ENCODE peak calls at places on chromosomes 5 and 9, in six cellular contexts. Z is osteocyte, G is A549, I is AG09319, S is naive B cell, X is T47D. N is an unnamed sample.

GRCh38 chr5:10623305-10623910 is 59.5 kb downstream of the ANKRD33B start:
- DNase-seq in X (no peak), G (no peak), I (no peak), S (no peak), Z (no peak), N (no peak)

GRCh38 chr5:107655836-107656235 is 14.9 kb downstream of the EFNA5 start:
- DNase-seq in S (no peak), X (no peak), Z (no peak), I (no peak), G (no peak), N (no peak)

GRCh38 chr5:71836084-71836483 is 117.0 kb downstream of the CARTPT start:
- DNase-seq in G (peak), X (no peak), S (no peak), Z (no peak), I (no peak), N (no peak)

GRCh38 chr5:137264573-137264972 is 234.6 kb downstream of the SPOCK1 start:
- DNase-seq in X (no peak), S (no peak), Z (no peak), I (peak), G (no peak), N (no peak)

GRCh38 chr5:147643142-147643541 is 133.3 kb upstream of the DPYSL3 start:
- DNase-seq in Z (no peak), G (no peak), S (no peak), I (no peak), X (no peak), N (no peak)

GRCh38 chr5:163504091-163504931 is 1.1 kb upstream of the MAT2B start:
- DNase-seq in G (peak), I (no peak), X (no peak), S (peak), Z (no peak), N (no peak)

GRCh38 chr9:116232425-116233159 is 79.0 kb downstream of the PAPPA start:
- DNase-seq in I (no peak), X (no peak), G (peak), Z (no peak), S (no peak), N (no peak)

GRCh38 chr5:39022151-39022550 is 52.0 kb downstream of the RICTOR start:
- DNase-seq in Z (no peak), X (no peak), I (no peak), S (no peak), G (no peak), N (no peak)